ENCODE peak calls at places on chromosomes 12 and 14, in four cellular contexts. One of them, this sample, is unnamed. For H3K4me1, the result is how much of the 10 kb centered on the place peaks cover.

GRCh38 chr12:110776410-110776809 is 33.7 kb upstream of the PPP1CC start:
- DNase-seq in mesendoderm: no peak
- DNase-seq in aorta: no peak
- DNase-seq in heart left ventricle: no peak
- DNase-seq in this sample: no peak

GRCh38 chr14:55807536-55807935 is 227.5 kb downstream of the KTN1 start:
- DNase-seq in mesendoderm: no peak
- DNase-seq in aorta: no peak
- DNase-seq in heart left ventricle: no peak
- DNase-seq in this sample: no peak

GRCh38 chr12:94761559-94761958 is 111.2 kb upstream of the TMCC3 start:
- DNase-seq in mesendoderm: no peak
- DNase-seq in aorta: no peak
- DNase-seq in heart left ventricle: no peak
- DNase-seq in this sample: no peak

GRCh38 chr14:77014004-77014604 is 14.4 kb downstream of the IRF2BPL start:
- DNase-seq in mesendoderm: peak
- DNase-seq in aorta: peak
- DNase-seq in heart left ventricle: peak
- DNase-seq in this sample: peak

GRCh38 chr12:54005853-54006699 is 2.7 kb upstream of the HOXC8 start:
- DNase-seq in mesendoderm: peak
- DNase-seq in aorta: peak
- DNase-seq in heart left ventricle: peak
- DNase-seq in this sample: peak

GRCh38 chr12:16168078-16168477 is 109.4 kb downstream of the SLC15A5 start:
- DNase-seq in mesendoderm: no peak
- DNase-seq in aorta: no peak
- DNase-seq in heart left ventricle: no peak
- DNase-seq in this sample: no peak

GRCh38 chr12:132243596-132244289 is 85.6 kb downstream of the GALNT9 start:
- DNase-seq in mesendoderm: peak
- DNase-seq in aorta: peak
- DNase-seq in heart left ventricle: no peak
- DNase-seq in this sample: no peak

GRCh38 chr12:3170423-3171194 is 93.4 kb downstream of the TSPAN9 start:
- DNase-seq in mesendoderm: no peak
- DNase-seq in aorta: no peak
- DNase-seq in heart left ventricle: no peak
- DNase-seq in this sample: no peak

DNA sequence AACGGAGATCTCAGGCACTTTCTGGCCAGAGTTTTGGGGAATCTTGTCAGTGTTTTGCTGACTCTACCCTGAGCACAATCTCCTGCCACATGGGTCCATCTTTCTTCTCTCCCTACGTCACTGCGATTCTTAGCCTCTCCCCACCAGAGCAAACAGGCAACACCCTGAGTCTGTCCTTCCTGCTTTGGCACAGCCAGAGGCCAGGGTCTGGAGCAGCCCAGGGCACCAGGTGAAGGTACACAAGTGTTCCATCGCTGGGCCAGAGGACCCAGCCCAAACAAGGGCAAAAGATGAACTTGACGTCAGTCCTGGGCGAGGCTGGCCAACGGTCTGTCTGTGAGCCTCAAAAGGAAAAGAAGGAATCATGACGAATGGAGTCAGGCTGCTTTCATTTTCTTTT is 12.7 kb upstream of the CCDC177 start:
- DNase-seq in mesendoderm: no peak
- DNase-seq in aorta: no peak
- DNase-seq in heart left ventricle: no peak
- DNase-seq in this sample: no peak
- H3K4me3 ChIP-seq in mesendoderm: no peak
- H3K4me3 ChIP-seq in aorta: no peak
- H3K4me3 ChIP-seq in heart left ventricle: no peak
- H3K4me3 ChIP-seq in this sample: no peak

GRCh38 chr12:30763053-30763452 is 8.3 kb upstream of the CAPRIN2 start:
- DNase-seq in mesendoderm: no peak
- DNase-seq in aorta: no peak
- DNase-seq in heart left ventricle: no peak
- DNase-seq in this sample: no peak
- H3K4me1 ChIP-seq in mesendoderm: under half
- H3K4me1 ChIP-seq in aorta: under half
- H3K4me1 ChIP-seq in heart left ventricle: under half
- H3K4me1 ChIP-seq in this sample: under half

GRCh38 chr12:69239922-69240624 is 704 bp downstream of the CPSF6 start:
- DNase-seq in mesendoderm: peak
- DNase-seq in aorta: peak
- DNase-seq in heart left ventricle: peak
- DNase-seq in this sample: peak

GRCh38 chr12:69239286-69239921 is at the start of gene CPSF6:
- DNase-seq in mesendoderm: peak
- DNase-seq in aorta: peak
- DNase-seq in heart left ventricle: peak
- DNase-seq in this sample: peak

GRCh38 chr12:69241444-69242092 is 2.2 kb downstream of the CPSF6 start:
- DNase-seq in mesendoderm: no peak
- DNase-seq in aorta: no peak
- DNase-seq in heart left ventricle: no peak
- DNase-seq in this sample: no peak

GRCh38 chr12:69238589-69239285 is 632 bp upstream of the CPSF6 start:
- DNase-seq in mesendoderm: no peak
- DNase-seq in aorta: no peak
- DNase-seq in heart left ventricle: no peak
- DNase-seq in this sample: no peak

GRCh38 chr12:69240625-69240984 is 1.2 kb downstream of the CPSF6 start:
- DNase-seq in mesendoderm: peak
- DNase-seq in aorta: no peak
- DNase-seq in heart left ventricle: no peak
- DNase-seq in this sample: no peak
- H3K4me3 ChIP-seq in mesendoderm: peak
- H3K4me3 ChIP-seq in aorta: peak
- H3K4me3 ChIP-seq in heart left ventricle: peak
- H3K4me3 ChIP-seq in this sample: peak

GRCh38 chr12:124506832-124507153 is 60.6 kb downstream of the NCOR2 start:
- DNase-seq in mesendoderm: no peak
- DNase-seq in aorta: no peak
- DNase-seq in heart left ventricle: no peak
- DNase-seq in this sample: no peak

GRCh38 chr12:124509300-124509675 is 58.1 kb downstream of the NCOR2 start:
- DNase-seq in mesendoderm: no peak
- DNase-seq in aorta: no peak
- DNase-seq in heart left ventricle: no peak
- DNase-seq in this sample: no peak

GRCh38 chr12:124509676-124510300 is 57.6 kb downstream of the NCOR2 start:
- DNase-seq in mesendoderm: peak
- DNase-seq in aorta: no peak
- DNase-seq in heart left ventricle: no peak
- DNase-seq in this sample: peak

GRCh38 chr12:124507188-124508109 is 60.0 kb downstream of the NCOR2 start:
- DNase-seq in mesendoderm: no peak
- DNase-seq in aorta: no peak
- DNase-seq in heart left ventricle: peak
- DNase-seq in this sample: peak

GRCh38 chr12:124508323-124509096 is 58.9 kb downstream of the NCOR2 start:
- DNase-seq in mesendoderm: no peak
- DNase-seq in aorta: no peak
- DNase-seq in heart left ventricle: no peak
- DNase-seq in this sample: no peak
- H3K4me1 ChIP-seq in mesendoderm: under half
- H3K4me1 ChIP-seq in aorta: under half
- H3K4me1 ChIP-seq in heart left ventricle: half or more
- H3K4me1 ChIP-seq in this sample: half or more

GRCh38 chr12:6370576-6370935 is 4.8 kb downstream of the SCNN1A start:
- DNase-seq in mesendoderm: no peak
- DNase-seq in aorta: no peak
- DNase-seq in heart left ventricle: no peak
- DNase-seq in this sample: no peak
- H3K4me3 ChIP-seq in mesendoderm: no peak
- H3K4me3 ChIP-seq in aorta: no peak
- H3K4me3 ChIP-seq in heart left ventricle: no peak
- H3K4me3 ChIP-seq in this sample: no peak